ENCODE peak calls at places on chromosomes 12 and 14, in nine cellular contexts. F is HFF-Myc, L is stomach, E is tibial artery, S is WERI-Rb-1, O is fibroblast of the aortic adventitia, C is NB4, U is fibroblast of lung, A is Karpas-422. N is an unnamed sample.

GRCh38 chr14:100106260-100106659 is 41.0 kb downstream of the EVL start:
- DNase-seq in F (no peak), L (no peak), E (peak; percentile 17), S (no peak), O (no peak), C (no peak), U (no peak), A (no peak), N (no peak)

GRCh38 chr12:103586791-103587370 is at the start of gene STAB2:
- DNase-seq in F (no peak), L (no peak), E (no peak), S (no peak), O (no peak), C (no peak), U (no peak), A (no peak), N (no peak)

GRCh38 chr12:62683724-62684501 is 217.3 kb downstream of the MON2 start:
- DNase-seq in F (no peak), L (no peak), E (peak; percentile 60), S (no peak), O (peak; percentile 97), C (no peak), U (peak; percentile 86), A (no peak), N (peak; percentile 84)

GRCh38 chr12:12282202-12282601 is 15.4 kb upstream of the LRP6 start:
- DNase-seq in F (no peak), L (no peak), E (no peak), S (no peak), O (no peak), C (no peak), U (no peak), A (no peak), N (no peak)

GRCh38 chr12:17079251-17079909 is 473.4 kb upstream of the LMO3 start:
- DNase-seq in F (no peak), L (no peak), E (no peak), S (no peak), O (no peak), C (no peak), U (no peak), A (no peak), N (no peak)

GRCh38 chr12:41888285-41888684 is 256.4 kb downstream of the GXYLT1 start:
- DNase-seq in F (no peak), L (no peak), E (no peak), S (no peak), O (no peak), C (no peak), U (no peak), A (no peak), N (no peak)

GRCh38 chr14:69204753-69205152 is 13.5 kb downstream of the EXD2 start:
- DNase-seq in F (no peak), L (no peak), E (no peak), S (no peak), O (no peak), C (no peak), U (peak; percentile 9), A (no peak), N (no peak)

GRCh38 chr14:34023824-34024767 is 73.2 kb upstream of the EGLN3 start:
- DNase-seq in F (no peak), L (no peak), E (no peak), S (peak; percentile 44), O (no peak), C (no peak), U (no peak), A (no peak), N (no peak)

GRCh38 chr12:49609875-49610154 is 4.4 kb upstream of the FAM186B start:
- DNase-seq in F (peak; percentile 15), L (no peak), E (no peak), S (no peak), O (no peak), C (peak; percentile 38), U (no peak), A (no peak), N (no peak)

GRCh38 chr12:38911611-38912010 is 6.2 kb upstream of the CPNE8 start:
- DNase-seq in F (no peak), L (no peak), E (no peak), S (no peak), O (no peak), C (no peak), U (no peak), A (no peak), N (no peak)

GRCh38 chr14:21026251-21026987 is 1.6 kb upstream of the NDRG2 start:
- DNase-seq in F (no peak), L (no peak), E (no peak), S (no peak), O (no peak), C (no peak), U (no peak), A (no peak), N (peak; percentile 79)

GRCh38 chr12:6853626-6854025 is 1.7 kb downstream of the USP5 start:
- DNase-seq in F (no peak), L (no peak), E (no peak), S (no peak), O (no peak), C (no peak), U (no peak), A (no peak), N (no peak)

GRCh38 chr14:85573406-85573805 is 43.5 kb downstream of the FLRT2 start:
- DNase-seq in F (no peak), L (no peak), E (no peak), S (no peak), O (peak; percentile 32), C (no peak), U (peak; percentile 67), A (no peak), N (no peak)

GRCh38 chr14:56115471-56115870 is 2.7 kb upstream of the PELI2 start:
- DNase-seq in F (no peak), L (no peak), E (no peak), S (peak; percentile 14), O (no peak), C (no peak), U (no peak), A (no peak), N (no peak)

GRCh38 chr12:91900971-91901370 is 244.7 kb downstream of the BTG1 start:
- DNase-seq in F (no peak), L (no peak), E (no peak), S (no peak), O (no peak), C (no peak), U (no peak), A (no peak), N (no peak)

GRCh38 chr14:51520087-51520486 is 131.6 kb upstream of the FRMD6 start:
- DNase-seq in F (no peak), L (no peak), E (no peak), S (no peak), O (peak; percentile 72), C (no peak), U (peak; percentile 74), A (no peak), N (no peak)

GRCh38 chr14:85856430-85856829 is 326.5 kb downstream of the FLRT2 start:
- DNase-seq in F (no peak), L (no peak), E (no peak), S (no peak), O (no peak), C (no peak), U (no peak), A (no peak), N (no peak)

GRCh38 chr12:131035268-131035681 is 81.6 kb downstream of the ADGRD1 start:
- DNase-seq in F (no peak), L (no peak), E (no peak), S (no peak), O (no peak), C (no peak), U (no peak), A (no peak), N (peak; percentile 58)

GRCh38 chr14:100348779-100349708 is 25.9 kb downstream of the SLC25A47 start:
- DNase-seq in F (no peak), L (no peak), E (no peak), S (no peak), O (no peak), C (no peak), U (no peak), A (no peak), N (no peak)

GRCh38 chr14:62939970-62940369 is 105.3 kb downstream of the KCNH5 start:
- DNase-seq in F (no peak), L (no peak), E (no peak), S (no peak), O (no peak), C (no peak), U (no peak), A (no peak), N (no peak)
- H3K4me3 ChIP-seq in F (no peak overlapping the region), L (no peak overlapping the region), E (no peak overlapping the region), S (no peak overlapping the region), O (no peak overlapping the region), C (no peak overlapping the region), U (no peak overlapping the region), A (no peak overlapping the region), N (no peak overlapping the region)

GRCh38 chr12:95988506-95989275 is 7.5 kb downstream of the HAL start:
- DNase-seq in F (no peak), L (no peak), E (no peak), S (no peak), O (no peak), C (no peak), U (no peak), A (no peak), N (no peak)

GRCh38 chr12:95989504-95990123 is 6.5 kb downstream of the HAL start:
- DNase-seq in F (no peak), L (no peak), E (no peak), S (no peak), O (no peak), C (no peak), U (no peak), A (no peak), N (no peak)

GRCh38 chr12:95984685-95985084 is 11.5 kb downstream of the HAL start:
- DNase-seq in F (no peak), L (no peak), E (no peak), S (no peak), O (no peak), C (no peak), U (no peak), A (no peak), N (no peak)

GRCh38 chr12:95990136-95990535 is 6.0 kb downstream of the HAL start:
- DNase-seq in F (no peak), L (no peak), E (no peak), S (no peak), O (no peak), C (no peak), U (no peak), A (no peak), N (no peak)

GRCh38 chr12:95986635-95987535 is 9.3 kb downstream of the HAL start:
- DNase-seq in F (no peak), L (no peak), E (no peak), S (no peak), O (no peak), C (no peak), U (no peak), A (no peak), N (no peak)
- H3K4me3 ChIP-seq in F (no peak overlapping the region), L (no peak overlapping the region), E (no peak overlapping the region), S (no peak overlapping the region), O (no peak overlapping the region), C (no peak overlapping the region), U (no peak overlapping the region), A (no peak overlapping the region), N (no peak overlapping the region)

GRCh38 chr12:120230326-120230973 is 29.5 kb upstream of the RPLP0 start:
- DNase-seq in F (peak; percentile 95), L (peak; percentile 51), E (peak; percentile 79), S (peak; percentile 94), O (peak; percentile 96), C (no peak), U (peak; percentile 97), A (no peak), N (peak; percentile 90)
- H3K4me3 ChIP-seq in F (peak overlapping the region; percentile 35), L (no peak overlapping the region), E (no peak overlapping the region), S (peak overlapping the region; percentile 13), O (peak overlapping the region; percentile 26), C (no peak overlapping the region), U (peak overlapping the region; percentile 32), A (no peak overlapping the region), N (no peak overlapping the region)

GRCh38 chr12:61584943-61585342 is 675.3 kb upstream of the USP15 start:
- DNase-seq in F (no peak), L (no peak), E (no peak), S (no peak), O (no peak), C (no peak), U (no peak), A (no peak), N (no peak)
- H3K4me3 ChIP-seq in F (no peak overlapping the region), L (no peak overlapping the region), E (no peak overlapping the region), S (no peak overlapping the region), O (no peak overlapping the region), C (no peak overlapping the region), U (no peak overlapping the region), A (no peak overlapping the region), N (no peak overlapping the region)